ENCODE peak calls at places on chromosomes 2 and 18, in six cellular contexts. One of them, this sample, is unnamed.

GRCh38 chr2:108220191-108220590 is 19.6 kb upstream of the SULT1C3 start:
- DNase-seq in endothelial cell of umbilical vein: no peak
- DNase-seq in psoas muscle: no peak
- DNase-seq in esophagus squamous epithelium: no peak
- DNase-seq in PC-9: no peak
- DNase-seq in neuronal stem cell: no peak
- DNase-seq in this sample: no peak

GRCh38 chr18:36811955-36812354 is 16.8 kb downstream of the TPGS2 start:
- DNase-seq in endothelial cell of umbilical vein: no peak
- DNase-seq in psoas muscle: no peak
- DNase-seq in esophagus squamous epithelium: no peak
- DNase-seq in PC-9: no peak
- DNase-seq in neuronal stem cell: no peak
- DNase-seq in this sample: no peak

GRCh38 chr18:26487437-26487836 is 60.9 kb downstream of the KCTD1 start:
- DNase-seq in endothelial cell of umbilical vein: no peak
- DNase-seq in psoas muscle: no peak
- DNase-seq in esophagus squamous epithelium: no peak
- DNase-seq in PC-9: peak; percentile 58
- DNase-seq in neuronal stem cell: no peak
- DNase-seq in this sample: no peak

GRCh38 chr18:75828379-75828778 is 400.9 kb upstream of the SMIM21 start:
- DNase-seq in endothelial cell of umbilical vein: no peak
- DNase-seq in psoas muscle: no peak
- DNase-seq in esophagus squamous epithelium: no peak
- DNase-seq in PC-9: no peak
- DNase-seq in neuronal stem cell: no peak
- DNase-seq in this sample: no peak

GRCh38 chr2:156675896-156676295 is 239.7 kb downstream of the GPD2 start:
- DNase-seq in endothelial cell of umbilical vein: no peak
- DNase-seq in psoas muscle: no peak
- DNase-seq in esophagus squamous epithelium: no peak
- DNase-seq in PC-9: no peak
- DNase-seq in neuronal stem cell: no peak
- DNase-seq in this sample: no peak

GRCh38 chr2:237774811-237775553 is 23.6 kb upstream of the RBM44 start:
- DNase-seq in endothelial cell of umbilical vein: peak; percentile 69
- DNase-seq in psoas muscle: no peak
- DNase-seq in esophagus squamous epithelium: no peak
- DNase-seq in PC-9: peak; percentile 63
- DNase-seq in neuronal stem cell: peak; percentile 29
- DNase-seq in this sample: peak; percentile 57

GRCh38 chr2:228377533-228377932 is 196.0 kb upstream of the SPHKAP start:
- DNase-seq in endothelial cell of umbilical vein: no peak
- DNase-seq in psoas muscle: no peak
- DNase-seq in esophagus squamous epithelium: no peak
- DNase-seq in PC-9: no peak
- DNase-seq in neuronal stem cell: no peak
- DNase-seq in this sample: no peak

GRCh38 chr2:95386031-95386430 is 16.5 kb upstream of the FAHD2A start:
- DNase-seq in endothelial cell of umbilical vein: no peak
- DNase-seq in psoas muscle: no peak
- DNase-seq in esophagus squamous epithelium: no peak
- DNase-seq in PC-9: no peak
- DNase-seq in neuronal stem cell: no peak
- DNase-seq in this sample: no peak

GRCh38 chr2:168948621-168949212 is 47.6 kb downstream of the G6PC2 start:
- DNase-seq in endothelial cell of umbilical vein: peak; percentile 31
- DNase-seq in psoas muscle: no peak
- DNase-seq in esophagus squamous epithelium: no peak
- DNase-seq in PC-9: no peak
- DNase-seq in neuronal stem cell: peak; percentile 4
- DNase-seq in this sample: no peak

GRCh38 chr2:121776361-121776760 is 20.9 kb downstream of the TSN start:
- DNase-seq in endothelial cell of umbilical vein: no peak
- DNase-seq in psoas muscle: no peak
- DNase-seq in esophagus squamous epithelium: no peak
- DNase-seq in PC-9: no peak
- DNase-seq in neuronal stem cell: no peak
- DNase-seq in this sample: no peak

GRCh38 chr2:113799375-113799774 is 42.9 kb upstream of the SLC35F5 start:
- DNase-seq in endothelial cell of umbilical vein: no peak
- DNase-seq in psoas muscle: no peak
- DNase-seq in esophagus squamous epithelium: no peak
- DNase-seq in PC-9: no peak
- DNase-seq in neuronal stem cell: no peak
- DNase-seq in this sample: no peak

GRCh38 chr2:42185200-42185921 is 16.2 kb downstream of the EML4 start:
- DNase-seq in endothelial cell of umbilical vein: no peak
- DNase-seq in psoas muscle: no peak
- DNase-seq in esophagus squamous epithelium: no peak
- DNase-seq in PC-9: no peak
- DNase-seq in neuronal stem cell: no peak
- DNase-seq in this sample: no peak

GRCh38 chr2:46118656-46119338 is 178.4 kb upstream of the EPAS1 start:
- DNase-seq in endothelial cell of umbilical vein: peak; percentile 95
- DNase-seq in psoas muscle: no peak
- DNase-seq in esophagus squamous epithelium: no peak
- DNase-seq in PC-9: no peak
- DNase-seq in neuronal stem cell: no peak
- DNase-seq in this sample: no peak

GRCh38 chr2:101893676-101894381 is 97.9 kb upstream of the IL1R2 start:
- DNase-seq in endothelial cell of umbilical vein: no peak
- DNase-seq in psoas muscle: no peak
- DNase-seq in esophagus squamous epithelium: no peak
- DNase-seq in PC-9: no peak
- DNase-seq in neuronal stem cell: peak; percentile 71
- DNase-seq in this sample: no peak

GRCh38 chr2:53058526-53058925 is 709.1 kb upstream of the CHAC2 start:
- DNase-seq in endothelial cell of umbilical vein: no peak
- DNase-seq in psoas muscle: no peak
- DNase-seq in esophagus squamous epithelium: no peak
- DNase-seq in PC-9: peak; percentile 6
- DNase-seq in neuronal stem cell: no peak
- DNase-seq in this sample: peak; percentile 48

GRCh38 chr2:13596233-13596632 is 879.5 kb downstream of the TRIB2 start:
- DNase-seq in endothelial cell of umbilical vein: no peak
- DNase-seq in psoas muscle: no peak
- DNase-seq in esophagus squamous epithelium: no peak
- DNase-seq in PC-9: no peak
- DNase-seq in neuronal stem cell: no peak
- DNase-seq in this sample: no peak

GRCh38 chr2:161273038-161273760 is 35.0 kb upstream of the PSMD14 start:
- DNase-seq in endothelial cell of umbilical vein: peak; percentile 72
- DNase-seq in psoas muscle: no peak
- DNase-seq in esophagus squamous epithelium: no peak
- DNase-seq in PC-9: no peak
- DNase-seq in neuronal stem cell: peak; percentile 62
- DNase-seq in this sample: peak; percentile 61

GRCh38 chr2:215717627-215718412 is 282.0 kb upstream of the FN1 start:
- DNase-seq in endothelial cell of umbilical vein: peak; percentile 88
- DNase-seq in psoas muscle: no peak
- DNase-seq in esophagus squamous epithelium: no peak
- DNase-seq in PC-9: no peak
- DNase-seq in neuronal stem cell: no peak
- DNase-seq in this sample: peak; percentile 60

GRCh38 chr2:119431155-119431975 is at the start of gene TMEM37:
- DNase-seq in endothelial cell of umbilical vein: peak; percentile 52
- DNase-seq in psoas muscle: peak; percentile 72
- DNase-seq in esophagus squamous epithelium: no peak
- DNase-seq in PC-9: peak; percentile 80
- DNase-seq in neuronal stem cell: peak; percentile 80
- DNase-seq in this sample: peak; percentile 38

GRCh38 chr18:47737198-47737830 is 193.1 kb downstream of the SMAD2 start:
- DNase-seq in endothelial cell of umbilical vein: no peak
- DNase-seq in psoas muscle: no peak
- DNase-seq in esophagus squamous epithelium: no peak
- DNase-seq in PC-9: no peak
- DNase-seq in neuronal stem cell: no peak
- DNase-seq in this sample: no peak

GRCh38 chr2:190069936-190070696 is 7.6 kb upstream of the MSTN start:
- DNase-seq in endothelial cell of umbilical vein: peak; percentile 70
- DNase-seq in psoas muscle: no peak
- DNase-seq in esophagus squamous epithelium: no peak
- DNase-seq in PC-9: peak; percentile 6
- DNase-seq in neuronal stem cell: peak; percentile 37
- DNase-seq in this sample: peak; percentile 52

GRCh38 chr18:23719634-23720201 is 30.5 kb downstream of the LAMA3 start:
- DNase-seq in endothelial cell of umbilical vein: peak; percentile 88
- DNase-seq in psoas muscle: peak; percentile 28
- DNase-seq in esophagus squamous epithelium: no peak
- DNase-seq in PC-9: peak; percentile 48
- DNase-seq in neuronal stem cell: no peak
- DNase-seq in this sample: peak; percentile 98

GRCh38 chr2:133062174-133062573 is 392.2 kb upstream of the LYPD1 start:
- DNase-seq in endothelial cell of umbilical vein: no peak
- DNase-seq in psoas muscle: no peak
- DNase-seq in esophagus squamous epithelium: no peak
- DNase-seq in PC-9: no peak
- DNase-seq in neuronal stem cell: no peak
- DNase-seq in this sample: no peak

GRCh38 chr2:120866071-120866470 is 130.4 kb downstream of the GLI2 start:
- DNase-seq in endothelial cell of umbilical vein: no peak
- DNase-seq in psoas muscle: no peak
- DNase-seq in esophagus squamous epithelium: no peak
- DNase-seq in PC-9: no peak
- DNase-seq in neuronal stem cell: no peak
- DNase-seq in this sample: no peak

GRCh38 chr2:207531024-207531411 is 1.3 kb downstream of the CREB1 start:
- DNase-seq in endothelial cell of umbilical vein: no peak
- DNase-seq in psoas muscle: no peak
- DNase-seq in esophagus squamous epithelium: no peak
- DNase-seq in PC-9: no peak
- DNase-seq in neuronal stem cell: no peak
- DNase-seq in this sample: no peak

GRCh38 chr2:2688231-2688630 is 357.2 kb upstream of the MYT1L start:
- DNase-seq in endothelial cell of umbilical vein: no peak
- DNase-seq in psoas muscle: no peak
- DNase-seq in esophagus squamous epithelium: no peak
- DNase-seq in PC-9: no peak
- DNase-seq in neuronal stem cell: no peak
- DNase-seq in this sample: no peak

GRCh38 chr2:222381556-222381955 is 42.8 kb upstream of the SGPP2 start:
- DNase-seq in endothelial cell of umbilical vein: no peak
- DNase-seq in psoas muscle: no peak
- DNase-seq in esophagus squamous epithelium: no peak
- DNase-seq in PC-9: no peak
- DNase-seq in neuronal stem cell: no peak
- DNase-seq in this sample: no peak

GRCh38 chr2:215657844-215658243 is 222.0 kb upstream of the FN1 start:
- DNase-seq in endothelial cell of umbilical vein: peak; percentile 87
- DNase-seq in psoas muscle: no peak
- DNase-seq in esophagus squamous epithelium: no peak
- DNase-seq in PC-9: no peak
- DNase-seq in neuronal stem cell: no peak
- DNase-seq in this sample: peak; percentile 97

GRCh38 chr18:62784966-62785413 is 69.6 kb downstream of the PHLPP1 start:
- DNase-seq in endothelial cell of umbilical vein: no peak
- DNase-seq in psoas muscle: peak; percentile 15
- DNase-seq in esophagus squamous epithelium: no peak
- DNase-seq in PC-9: no peak
- DNase-seq in neuronal stem cell: no peak
- DNase-seq in this sample: peak; percentile 70

GRCh38 chr2:130345611-130346010 is 2.9 kb downstream of the IMP4 start:
- DNase-seq in endothelial cell of umbilical vein: no peak
- DNase-seq in psoas muscle: no peak
- DNase-seq in esophagus squamous epithelium: no peak
- DNase-seq in PC-9: no peak
- DNase-seq in neuronal stem cell: no peak
- DNase-seq in this sample: no peak

GRCh38 chr2:130346041-130346740 is 3.5 kb downstream of the IMP4 start:
- DNase-seq in endothelial cell of umbilical vein: no peak
- DNase-seq in psoas muscle: no peak
- DNase-seq in esophagus squamous epithelium: no peak
- DNase-seq in PC-9: no peak
- DNase-seq in neuronal stem cell: no peak
- DNase-seq in this sample: no peak

GRCh38 chr2:130345091-130345490 is 2.4 kb downstream of the IMP4 start:
- DNase-seq in endothelial cell of umbilical vein: no peak
- DNase-seq in psoas muscle: no peak
- DNase-seq in esophagus squamous epithelium: no peak
- DNase-seq in PC-9: no peak
- DNase-seq in neuronal stem cell: no peak
- DNase-seq in this sample: no peak

GRCh38 chr2:130342533-130343275 is at the start of gene IMP4:
- DNase-seq in endothelial cell of umbilical vein: peak; percentile 99
- DNase-seq in psoas muscle: peak; percentile 96
- DNase-seq in esophagus squamous epithelium: peak; percentile 95
- DNase-seq in PC-9: peak; percentile 93
- DNase-seq in neuronal stem cell: peak; percentile 96
- DNase-seq in this sample: peak; percentile 100

DNA sequence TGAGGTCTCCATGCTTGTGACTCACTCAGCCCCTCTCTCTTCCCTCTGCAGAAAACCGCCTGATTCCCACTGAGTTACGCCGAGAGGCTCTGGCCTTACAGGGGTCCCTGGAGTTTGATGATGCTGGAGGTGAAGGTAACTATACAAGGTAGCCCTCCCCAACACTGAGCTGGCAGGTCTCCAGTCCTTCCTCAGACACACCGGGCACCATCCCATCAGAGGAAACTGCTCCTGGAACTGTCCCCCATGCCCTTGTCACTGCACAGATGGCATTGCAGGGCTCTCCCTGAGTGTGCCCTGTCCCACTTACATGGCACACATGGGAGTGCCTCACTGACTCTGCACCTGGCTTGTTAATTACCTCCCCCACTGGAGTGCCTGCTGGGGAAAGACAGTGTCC is 1.9 kb downstream of the IMP4 start:
- DNase-seq in endothelial cell of umbilical vein: no peak
- DNase-seq in psoas muscle: no peak
- DNase-seq in esophagus squamous epithelium: no peak
- DNase-seq in PC-9: no peak
- DNase-seq in neuronal stem cell: no peak
- DNase-seq in this sample: no peak
- H3K4me3 ChIP-seq in endothelial cell of umbilical vein: no peak overlapping the region
- H3K4me3 ChIP-seq in psoas muscle: no peak overlapping the region
- H3K4me3 ChIP-seq in esophagus squamous epithelium: no peak overlapping the region
- H3K4me3 ChIP-seq in PC-9: no peak overlapping the region
- H3K4me3 ChIP-seq in neuronal stem cell: no peak overlapping the region
- H3K4me3 ChIP-seq in this sample: no peak overlapping the region

GRCh38 chr2:128145651-128146050 is 54.7 kb downstream of the UGGT1 start:
- DNase-seq in endothelial cell of umbilical vein: peak; percentile 51
- DNase-seq in psoas muscle: no peak
- DNase-seq in esophagus squamous epithelium: no peak
- DNase-seq in PC-9: no peak
- DNase-seq in neuronal stem cell: no peak
- DNase-seq in this sample: no peak
- H3K36me3 ChIP-seq in endothelial cell of umbilical vein: peaks cover 9% of the 10 kb centered on the region
- H3K36me3 ChIP-seq in psoas muscle: peaks cover 93% of the 10 kb centered on the region
- H3K36me3 ChIP-seq in esophagus squamous epithelium: peaks cover 97% of the 10 kb centered on the region
- H3K36me3 ChIP-seq in PC-9: peaks cover 28% of the 10 kb centered on the region
- H3K36me3 ChIP-seq in neuronal stem cell: peaks cover 81% of the 10 kb centered on the region
- H3K36me3 ChIP-seq in this sample: peaks cover 28% of the 10 kb centered on the region

GRCh38 chr2:85577386-85578242 is at the start of gene VAMP8:
- DNase-seq in endothelial cell of umbilical vein: peak; percentile 37
- DNase-seq in psoas muscle: peak; percentile 47
- DNase-seq in esophagus squamous epithelium: no peak
- DNase-seq in PC-9: peak; percentile 79
- DNase-seq in neuronal stem cell: no peak
- DNase-seq in this sample: no peak
- H3K4me3 ChIP-seq in endothelial cell of umbilical vein: no peak within 1 kb of the TSS
- H3K4me3 ChIP-seq in psoas muscle: peak within 1 kb of the TSS; percentile 51
- H3K4me3 ChIP-seq in esophagus squamous epithelium: peak within 1 kb of the TSS; percentile 51
- H3K4me3 ChIP-seq in PC-9: peak within 1 kb of the TSS; percentile 60
- H3K4me3 ChIP-seq in neuronal stem cell: no peak within 1 kb of the TSS
- H3K4me3 ChIP-seq in this sample: peak within 1 kb of the TSS; percentile 3

GRCh38 chr18:21456428-21457178 is 143.9 kb downstream of the ESCO1 start:
- DNase-seq in endothelial cell of umbilical vein: no peak
- DNase-seq in psoas muscle: no peak
- DNase-seq in esophagus squamous epithelium: no peak
- DNase-seq in PC-9: no peak
- DNase-seq in neuronal stem cell: no peak
- DNase-seq in this sample: no peak
- H3K36me3 ChIP-seq in endothelial cell of umbilical vein: no peaks in the 10 kb centered on the region
- H3K36me3 ChIP-seq in psoas muscle: no peaks in the 10 kb centered on the region
- H3K36me3 ChIP-seq in esophagus squamous epithelium: no peaks in the 10 kb centered on the region
- H3K36me3 ChIP-seq in PC-9: no peaks in the 10 kb centered on the region
- H3K36me3 ChIP-seq in neuronal stem cell: peaks cover 100% of the 10 kb centered on the region
- H3K36me3 ChIP-seq in this sample: no peaks in the 10 kb centered on the region

This sample was measured in brain microvascular endothelial cell.